ENCODE peak calls at places on chromosomes 16 and 17, in seven cellular contexts. One of them, this sample, is unnamed.

GRCh38 chr17:27276653-27277156 is 17.2 kb upstream of the WSB1 start:
- DNase-seq in CD8-positive, alpha-beta T cell: no peak
- DNase-seq in thyroid gland: no peak
- DNase-seq in Peyer's patch: no peak
- DNase-seq in GM23248: no peak
- DNase-seq in tibial artery: no peak
- DNase-seq in esophagus squamous epithelium: no peak
- DNase-seq in this sample: no peak

GRCh38 chr16:22813946-22814325 is at the start of gene HS3ST2:
- DNase-seq in CD8-positive, alpha-beta T cell: no peak
- DNase-seq in thyroid gland: no peak
- DNase-seq in Peyer's patch: no peak
- DNase-seq in GM23248: peak
- DNase-seq in tibial artery: peak
- DNase-seq in esophagus squamous epithelium: no peak
- DNase-seq in this sample: no peak

GRCh38 chr16:86044881-86045600 is 146.1 kb downstream of the IRF8 start:
- DNase-seq in CD8-positive, alpha-beta T cell: peak
- DNase-seq in thyroid gland: no peak
- DNase-seq in Peyer's patch: peak
- DNase-seq in GM23248: no peak
- DNase-seq in tibial artery: no peak
- DNase-seq in esophagus squamous epithelium: no peak
- DNase-seq in this sample: no peak

GRCh38 chr17:78106211-78106610 is 22.3 kb downstream of the TMC6 start:
- DNase-seq in CD8-positive, alpha-beta T cell: no peak
- DNase-seq in thyroid gland: no peak
- DNase-seq in Peyer's patch: no peak
- DNase-seq in GM23248: no peak
- DNase-seq in tibial artery: peak
- DNase-seq in esophagus squamous epithelium: no peak
- DNase-seq in this sample: no peak

GRCh38 chr17:45162022-45162687 is 480 bp downstream of the HEXIM2 start:
- DNase-seq in CD8-positive, alpha-beta T cell: no peak
- DNase-seq in thyroid gland: no peak
- DNase-seq in Peyer's patch: no peak
- DNase-seq in GM23248: peak
- DNase-seq in tibial artery: no peak
- DNase-seq in esophagus squamous epithelium: no peak
- DNase-seq in this sample: no peak

GRCh38 chr16:70701036-70701435 is 15.2 kb upstream of the MTSS2 start:
- DNase-seq in CD8-positive, alpha-beta T cell: no peak
- DNase-seq in thyroid gland: no peak
- DNase-seq in Peyer's patch: no peak
- DNase-seq in GM23248: no peak
- DNase-seq in tibial artery: no peak
- DNase-seq in esophagus squamous epithelium: no peak
- DNase-seq in this sample: no peak

GRCh38 chr17:40540448-40540847 is 24.8 kb downstream of the CCR7 start:
- DNase-seq in CD8-positive, alpha-beta T cell: no peak
- DNase-seq in thyroid gland: no peak
- DNase-seq in Peyer's patch: no peak
- DNase-seq in GM23248: no peak
- DNase-seq in tibial artery: peak
- DNase-seq in esophagus squamous epithelium: no peak
- DNase-seq in this sample: no peak

GRCh38 chr17:57106836-57107497 is 21.9 kb downstream of the AKAP1 start:
- DNase-seq in CD8-positive, alpha-beta T cell: no peak
- DNase-seq in thyroid gland: no peak
- DNase-seq in Peyer's patch: no peak
- DNase-seq in GM23248: no peak
- DNase-seq in tibial artery: no peak
- DNase-seq in esophagus squamous epithelium: no peak
- DNase-seq in this sample: no peak

GRCh38 chr16:20191566-20191965 is 117.9 kb upstream of the GPR139 start:
- DNase-seq in CD8-positive, alpha-beta T cell: no peak
- DNase-seq in thyroid gland: no peak
- DNase-seq in Peyer's patch: no peak
- DNase-seq in GM23248: no peak
- DNase-seq in tibial artery: no peak
- DNase-seq in esophagus squamous epithelium: no peak
- DNase-seq in this sample: no peak

GRCh38 chr16:28880955-28881354 is 2.7 kb downstream of the ATP2A1 start:
- DNase-seq in CD8-positive, alpha-beta T cell: no peak
- DNase-seq in thyroid gland: no peak
- DNase-seq in Peyer's patch: no peak
- DNase-seq in GM23248: no peak
- DNase-seq in tibial artery: no peak
- DNase-seq in esophagus squamous epithelium: no peak
- DNase-seq in this sample: no peak

GRCh38 chr17:58335061-58335731 is 6.6 kb upstream of the TSPOAP1 start:
- DNase-seq in CD8-positive, alpha-beta T cell: no peak
- DNase-seq in thyroid gland: peak
- DNase-seq in Peyer's patch: peak
- DNase-seq in GM23248: no peak
- DNase-seq in tibial artery: no peak
- DNase-seq in esophagus squamous epithelium: no peak
- DNase-seq in this sample: no peak

GRCh38 chr16:46568472-46569230 is 52.5 kb downstream of the SHCBP1 start:
- DNase-seq in CD8-positive, alpha-beta T cell: no peak
- DNase-seq in thyroid gland: no peak
- DNase-seq in Peyer's patch: no peak
- DNase-seq in GM23248: no peak
- DNase-seq in tibial artery: no peak
- DNase-seq in esophagus squamous epithelium: no peak
- DNase-seq in this sample: no peak

GRCh38 chr17:31079731-31080130 is 15.0 kb upstream of the NF1 start:
- DNase-seq in CD8-positive, alpha-beta T cell: no peak
- DNase-seq in thyroid gland: no peak
- DNase-seq in Peyer's patch: no peak
- DNase-seq in GM23248: no peak
- DNase-seq in tibial artery: no peak
- DNase-seq in esophagus squamous epithelium: no peak
- DNase-seq in this sample: no peak

GRCh38 chr17:61161615-61162134 is 238.0 kb upstream of the TBX2 start:
- DNase-seq in CD8-positive, alpha-beta T cell: no peak
- DNase-seq in thyroid gland: no peak
- DNase-seq in Peyer's patch: no peak
- DNase-seq in GM23248: no peak
- DNase-seq in tibial artery: no peak
- DNase-seq in esophagus squamous epithelium: no peak
- DNase-seq in this sample: no peak

GRCh38 chr17:33932996-33933395 is 322.1 kb upstream of the CCL2 start:
- DNase-seq in CD8-positive, alpha-beta T cell: no peak
- DNase-seq in thyroid gland: no peak
- DNase-seq in Peyer's patch: no peak
- DNase-seq in GM23248: no peak
- DNase-seq in tibial artery: no peak
- DNase-seq in esophagus squamous epithelium: no peak
- DNase-seq in this sample: no peak

GRCh38 chr17:19386276-19386863 is 620 bp downstream of the MFAP4 start:
- DNase-seq in CD8-positive, alpha-beta T cell: no peak
- DNase-seq in thyroid gland: no peak
- DNase-seq in Peyer's patch: no peak
- DNase-seq in GM23248: peak
- DNase-seq in tibial artery: peak
- DNase-seq in esophagus squamous epithelium: no peak
- DNase-seq in this sample: no peak
- H3K4me3 ChIP-seq in CD8-positive, alpha-beta T cell: no peak
- H3K4me3 ChIP-seq in thyroid gland: no peak
- H3K4me3 ChIP-seq in Peyer's patch: peak
- H3K4me3 ChIP-seq in GM23248: peak
- H3K4me3 ChIP-seq in tibial artery: peak
- H3K4me3 ChIP-seq in esophagus squamous epithelium: no peak
- H3K4me3 ChIP-seq in this sample: peak

GRCh38 chr16:67989322-67990017 is 9.2 kb upstream of the DPEP3 start:
- DNase-seq in CD8-positive, alpha-beta T cell: no peak
- DNase-seq in thyroid gland: no peak
- DNase-seq in Peyer's patch: no peak
- DNase-seq in GM23248: no peak
- DNase-seq in tibial artery: no peak
- DNase-seq in esophagus squamous epithelium: no peak
- DNase-seq in this sample: no peak

GRCh38 chr16:67990018-67990386 is 9.3 kb downstream of the DPEP2 start:
- DNase-seq in CD8-positive, alpha-beta T cell: no peak
- DNase-seq in thyroid gland: no peak
- DNase-seq in Peyer's patch: no peak
- DNase-seq in GM23248: no peak
- DNase-seq in tibial artery: no peak
- DNase-seq in esophagus squamous epithelium: no peak
- DNase-seq in this sample: no peak

GRCh38 chr16:67995423-67995822 is 3.9 kb downstream of the DPEP2 start:
- DNase-seq in CD8-positive, alpha-beta T cell: no peak
- DNase-seq in thyroid gland: no peak
- DNase-seq in Peyer's patch: no peak
- DNase-seq in GM23248: no peak
- DNase-seq in tibial artery: no peak
- DNase-seq in esophagus squamous epithelium: no peak
- DNase-seq in this sample: no peak

GRCh38 chr16:67993207-67994036 is 5.9 kb downstream of the DPEP2 start:
- DNase-seq in CD8-positive, alpha-beta T cell: peak
- DNase-seq in thyroid gland: peak
- DNase-seq in Peyer's patch: peak
- DNase-seq in GM23248: peak
- DNase-seq in tibial artery: peak
- DNase-seq in esophagus squamous epithelium: peak
- DNase-seq in this sample: no peak

GRCh38 chr16:67992661-67993206 is 6.5 kb downstream of the DPEP2 start:
- DNase-seq in CD8-positive, alpha-beta T cell: no peak
- DNase-seq in thyroid gland: no peak
- DNase-seq in Peyer's patch: no peak
- DNase-seq in GM23248: no peak
- DNase-seq in tibial artery: no peak
- DNase-seq in esophagus squamous epithelium: no peak
- DNase-seq in this sample: no peak
- H3K27ac ChIP-seq in CD8-positive, alpha-beta T cell: peak
- H3K27ac ChIP-seq in thyroid gland: no peak
- H3K27ac ChIP-seq in Peyer's patch: peak
- H3K27ac ChIP-seq in GM23248: no peak
- H3K27ac ChIP-seq in tibial artery: no peak
- H3K27ac ChIP-seq in esophagus squamous epithelium: peak
- H3K27ac ChIP-seq in this sample: no peak

DNA sequence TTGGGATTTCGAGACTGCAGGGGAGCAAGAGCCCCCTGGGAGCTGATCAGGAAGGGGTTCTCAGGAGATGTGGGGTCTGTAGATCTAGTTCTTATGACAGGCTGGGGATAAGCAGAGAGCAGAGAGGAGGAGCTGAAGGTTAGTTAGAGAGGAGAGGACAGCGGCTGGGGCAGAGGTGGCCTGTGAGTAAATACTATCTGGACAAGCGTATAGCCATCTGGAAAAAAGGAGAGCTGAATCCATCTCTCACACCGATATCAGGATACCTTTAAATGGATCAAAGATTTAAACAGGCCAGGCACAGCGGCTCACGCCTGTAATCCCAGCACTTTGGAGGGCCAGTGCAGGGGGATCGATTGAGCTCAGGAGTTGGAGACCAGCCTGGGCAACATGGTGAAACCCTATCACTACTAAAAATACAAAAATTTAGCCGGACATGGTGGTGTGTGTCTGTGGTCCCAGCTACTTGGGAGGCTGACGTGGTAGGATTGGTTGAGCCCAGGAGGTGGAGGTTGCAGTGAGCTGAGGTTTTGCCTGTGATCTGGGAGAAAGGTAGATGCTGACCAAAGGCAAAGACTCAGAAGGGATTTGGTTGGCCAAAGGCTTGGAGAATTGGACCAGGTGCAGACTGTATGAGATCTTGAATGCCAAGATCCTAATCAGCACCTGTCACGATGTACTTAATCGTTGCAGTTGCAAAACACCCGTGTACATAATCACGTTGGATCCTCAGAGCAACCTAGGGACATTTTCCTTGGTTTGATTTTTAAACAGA is 18.9 kb upstream of the SLC25A19 start:
- DNase-seq in CD8-positive, alpha-beta T cell: no peak
- DNase-seq in thyroid gland: no peak
- DNase-seq in Peyer's patch: no peak
- DNase-seq in GM23248: no peak
- DNase-seq in tibial artery: no peak
- DNase-seq in esophagus squamous epithelium: no peak
- DNase-seq in this sample: no peak
- H3K4me3 ChIP-seq in CD8-positive, alpha-beta T cell: no peak
- H3K4me3 ChIP-seq in thyroid gland: no peak
- H3K4me3 ChIP-seq in Peyer's patch: no peak
- H3K4me3 ChIP-seq in GM23248: no peak
- H3K4me3 ChIP-seq in tibial artery: no peak
- H3K4me3 ChIP-seq in esophagus squamous epithelium: no peak
- H3K4me3 ChIP-seq in this sample: no peak

DNA sequence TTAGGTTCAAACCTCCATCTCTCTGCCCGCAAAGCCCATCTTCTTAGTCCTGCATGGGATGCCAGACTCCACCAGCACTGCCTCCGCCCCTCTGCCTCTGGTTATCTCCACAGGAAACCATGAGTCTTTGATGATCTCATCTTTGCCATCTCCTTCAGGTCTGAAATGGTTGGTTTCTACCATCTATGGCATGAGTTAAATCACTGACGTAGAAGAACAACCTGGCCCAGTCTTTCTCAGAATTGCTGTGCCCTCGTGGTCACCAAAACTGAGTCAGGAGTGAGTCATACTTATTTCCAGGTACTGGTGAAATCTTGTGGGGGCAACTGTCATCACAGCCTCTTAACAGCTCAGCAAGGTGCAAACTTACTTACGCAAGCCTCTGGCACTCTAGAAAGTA is 468.7 kb upstream of the C16orf82 start:
- DNase-seq in CD8-positive, alpha-beta T cell: peak
- DNase-seq in thyroid gland: peak
- DNase-seq in Peyer's patch: no peak
- DNase-seq in GM23248: no peak
- DNase-seq in tibial artery: no peak
- DNase-seq in esophagus squamous epithelium: no peak
- DNase-seq in this sample: no peak
- H3K27ac ChIP-seq in CD8-positive, alpha-beta T cell: no peak
- H3K27ac ChIP-seq in thyroid gland: peak
- H3K27ac ChIP-seq in Peyer's patch: no peak
- H3K27ac ChIP-seq in GM23248: no peak
- H3K27ac ChIP-seq in tibial artery: no peak
- H3K27ac ChIP-seq in esophagus squamous epithelium: no peak
- H3K27ac ChIP-seq in this sample: no peak

This sample was measured in SK-N-MC.